ENCODE peak calls at places on chromosomes 6 and 20, in nine cellular contexts. V is NCI-H345; H is NCI-H1092 treated with DMSO at 0.1 percent for 48 hours; Q is stimulated activated CD4-positive, alpha-beta T cell treated with anti-CD3 and anti-CD28 coated beads, Interleukin-15, amount 100 ng/mL, for 24 hours; D is RPMI8226; G is neural crest cell; L is activated effector memory CD4-positive, alpha-beta T cell treated with anti-CD3 and anti-CD28 coated beads, Interleukin-2, amount 50 U/mL, for 16 hours; E is hippocampal formation; C is hepatocyte. X is an unnamed sample.

GRCh38 chr6:165806126-165806810 is 143.2 kb upstream of the PDE10A start:
- DNase-seq in V (no peak), H (no peak), Q (no peak), D (no peak), G (no peak), L (no peak), E (no peak), C (no peak), X (no peak)

GRCh38 chr20:47330933-47331708 is 25.4 kb downstream of the ZMYND8 start:
- DNase-seq in V (no peak), H (no peak), Q (no peak), D (no peak), G (no peak), L (no peak), E (no peak), C (peak; percentile 74), X (peak; percentile 74)

GRCh38 chr6:31733734-31734133 is 2.6 kb downstream of the CLIC1 start:
- DNase-seq in V (no peak), H (no peak), Q (no peak), D (no peak), G (no peak), L (no peak), E (no peak), C (no peak), X (no peak)

GRCh38 chr6:126300735-126301134 is 39.2 kb upstream of the CENPW start:
- DNase-seq in V (no peak), H (no peak), Q (no peak), D (no peak), G (no peak), L (no peak), E (no peak), C (no peak), X (no peak)

GRCh38 chr6:168060521-168060931 is 18.5 kb downstream of the FRMD1 start:
- DNase-seq in V (peak; percentile 38), H (peak; percentile 86), Q (no peak), D (peak; percentile 47), G (peak; percentile 48), L (no peak), E (no peak), C (peak; percentile 80), X (peak; percentile 45)

GRCh38 chr6:42028234-42029061 is 21.9 kb upstream of the TAF8 start:
- DNase-seq in V (no peak), H (no peak), Q (peak; percentile 50), D (no peak), G (no peak), L (no peak), E (no peak), C (peak; percentile 67), X (no peak)

GRCh38 chr20:58112017-58112781 is 116.3 kb downstream of the ANKRD60 start:
- DNase-seq in V (no peak), H (no peak), Q (no peak), D (no peak), G (no peak), L (no peak), E (no peak), C (no peak), X (peak; percentile 31)

GRCh38 chr6:136657629-136658028 is 107.4 kb upstream of the MAP7 start:
- DNase-seq in V (no peak), H (no peak), Q (no peak), D (no peak), G (no peak), L (no peak), E (no peak), C (peak; percentile 38), X (no peak)

GRCh38 chr6:27556406-27556805 is 83.5 kb upstream of the ZNF184 start:
- DNase-seq in V (no peak), H (no peak), Q (no peak), D (no peak), G (no peak), L (no peak), E (no peak), C (no peak), X (no peak)

GRCh38 chr20:58546756-58547526 is 31.7 kb upstream of the APCDD1L start:
- DNase-seq in V (no peak), H (peak; percentile 31), Q (no peak), D (no peak), G (no peak), L (no peak), E (no peak), C (no peak), X (no peak)

GRCh38 chr20:64181391-64181790 is 17.1 kb downstream of the MYT1 start:
- DNase-seq in V (no peak), H (no peak), Q (no peak), D (no peak), G (no peak), L (no peak), E (no peak), C (no peak), X (no peak)

GRCh38 chr6:134295953-134296553 is 21.9 kb downstream of the SGK1 start:
- DNase-seq in V (no peak), H (no peak), Q (no peak), D (peak; percentile 4), G (no peak), L (no peak), E (peak; percentile 60), C (peak; percentile 78), X (peak; percentile 97)

GRCh38 chr6:19803331-19804330 is 33.5 kb upstream of the ID4 start:
- DNase-seq in V (peak; percentile 27), H (peak; percentile 48), Q (no peak), D (no peak), G (no peak), L (no peak), E (no peak), C (peak; percentile 18), X (no peak)

GRCh38 chr6:150717419-150717818 is 117.7 kb downstream of the PLEKHG1 start:
- DNase-seq in V (peak; percentile 25), H (no peak), Q (no peak), D (no peak), G (no peak), L (no peak), E (no peak), C (peak; percentile 60), X (no peak)

GRCh38 chr20:7841291-7841966 is 98.8 kb downstream of the HAO1 start:
- DNase-seq in V (no peak), H (no peak), Q (no peak), D (no peak), G (no peak), L (no peak), E (no peak), C (no peak), X (no peak)

GRCh38 chr6:81940451-81940850 is 188.0 kb upstream of the TENT5A start:
- DNase-seq in V (no peak), H (no peak), Q (no peak), D (no peak), G (no peak), L (no peak), E (no peak), C (no peak), X (no peak)

GRCh38 chr6:81895511-81896185 is 143.2 kb upstream of the TENT5A start:
- DNase-seq in V (no peak), H (no peak), Q (no peak), D (no peak), G (no peak), L (no peak), E (no peak), C (peak; percentile 30), X (peak; percentile 57)

GRCh38 chr6:52522151-52522626 is 54.7 kb downstream of the TRAM2 start:
- DNase-seq in V (no peak), H (no peak), Q (no peak), D (no peak), G (no peak), L (no peak), E (no peak), C (no peak), X (no peak)

GRCh38 chr6:2858678-2859324 is 17.1 kb upstream of the SERPINB1 start:
- DNase-seq in V (no peak), H (no peak), Q (no peak), D (no peak), G (no peak), L (peak; percentile 83), E (no peak), C (no peak), X (no peak)

GRCh38 chr6:7705483-7705882 is 20.4 kb upstream of the BMP6 start:
- DNase-seq in V (no peak), H (no peak), Q (no peak), D (no peak), G (no peak), L (no peak), E (no peak), C (no peak), X (no peak)

GRCh38 chr6:5827061-5828037 is 179.4 kb downstream of the NRN1 start:
- DNase-seq in V (no peak), H (no peak), Q (no peak), D (no peak), G (no peak), L (no peak), E (no peak), C (no peak), X (no peak)

GRCh38 chr6:161369339-161369738 is 95.5 kb upstream of the AGPAT4 start:
- DNase-seq in V (no peak), H (no peak), Q (no peak), D (no peak), G (no peak), L (no peak), E (no peak), C (peak; percentile 72), X (peak; percentile 83)

GRCh38 chr6:101605874-101606273 is 212.4 kb downstream of the GRIK2 start:
- DNase-seq in V (no peak), H (no peak), Q (no peak), D (no peak), G (no peak), L (no peak), E (no peak), C (no peak), X (no peak)

GRCh38 chr6:108559884-108560462 is 744 bp upstream of the FOXO3 start:
- DNase-seq in V (peak; percentile 69), H (peak; percentile 57), Q (peak; percentile 39), D (no peak), G (peak; percentile 55), L (no peak), E (no peak), C (peak; percentile 81), X (peak; percentile 59)

GRCh38 chr6:157586088-157586414 is 205.1 kb downstream of the ZDHHC14 start:
- DNase-seq in V (no peak), H (no peak), Q (no peak), D (no peak), G (no peak), L (no peak), E (no peak), C (no peak), X (no peak)

GRCh38 chr20:36950432-36951197 is 893 bp downstream of the SAMHD1 start:
- DNase-seq in V (peak; percentile 37), H (peak; percentile 8), Q (peak; percentile 51), D (peak; percentile 37), G (peak; percentile 14), L (no peak), E (no peak), C (peak; percentile 16), X (no peak)

GRCh38 chr20:21511850-21512633 is 1.8 kb downstream of the NKX2-2 start:
- DNase-seq in V (no peak), H (no peak), Q (peak; percentile 46), D (no peak), G (no peak), L (no peak), E (peak; percentile 22), C (no peak), X (no peak)

GRCh38 chr20:38307371-38308046 is 3.6 kb downstream of the BPI start:
- DNase-seq in V (no peak), H (no peak), Q (no peak), D (no peak), G (no peak), L (peak; percentile 31), E (no peak), C (no peak), X (no peak)

GRCh38 chr6:5764401-5764955 is 242.2 kb downstream of the NRN1 start:
- DNase-seq in V (no peak), H (no peak), Q (no peak), D (no peak), G (no peak), L (no peak), E (peak; percentile 81), C (no peak), X (no peak)

GRCh38 chr6:157366648-157367047 is 14.3 kb upstream of the ZDHHC14 start:
- DNase-seq in V (no peak), H (no peak), Q (no peak), D (no peak), G (no peak), L (no peak), E (no peak), C (no peak), X (no peak)

GRCh38 chr6:37127961-37128862 is 41.7 kb upstream of the PIM1 start:
- DNase-seq in V (no peak), H (no peak), Q (no peak), D (peak; percentile 30), G (no peak), L (no peak), E (no peak), C (peak; percentile 79), X (no peak)